ENCODE peak calls at places on chromosomes 6 and 20, in ten cellular contexts. N is effector memory CD4-positive, alpha-beta T cell; O is EH; Q is NCI-H1417; H is adipocyte; I is esophagus squamous epithelium; E is GM23338; Z is ELF-1; U is sciatic nerve; K is astrocyte of the hippocampus. D is an unnamed sample.

GRCh38 chr6:91566467-91566866 is 979.6 kb upstream of the MAP3K7 start:
- DNase-seq in N (no peak), O (no peak), Q (no peak), H (peak), I (no peak), E (no peak), Z (no peak), U (no peak), K (peak), D (no peak)

GRCh38 chr20:38117635-38118034 is 47.4 kb downstream of the TGM2 start:
- DNase-seq in N (no peak), O (peak), Q (no peak), H (peak), I (no peak), E (no peak), Z (no peak), U (no peak), K (peak), D (no peak)

GRCh38 chr6:19408331-19408730 is 428.8 kb upstream of the ID4 start:
- DNase-seq in N (no peak), O (peak), Q (no peak), H (peak), I (no peak), E (no peak), Z (no peak), U (no peak), K (no peak), D (no peak)

GRCh38 chr20:37677969-37678610 is 15.7 kb upstream of the CTNNBL1 start:
- DNase-seq in N (no peak), O (no peak), Q (no peak), H (no peak), I (no peak), E (no peak), Z (no peak), U (no peak), K (no peak), D (no peak)

GRCh38 chr20:51388227-51388626 is 154.3 kb downstream of the NFATC2 start:
- DNase-seq in N (no peak), O (peak), Q (no peak), H (peak), I (no peak), E (no peak), Z (no peak), U (no peak), K (peak), D (no peak)

GRCh38 chr6:157929076-157929475 is 52.6 kb upstream of the SYNJ2 start:
- DNase-seq in N (no peak), O (no peak), Q (no peak), H (no peak), I (no peak), E (no peak), Z (no peak), U (no peak), K (no peak), D (no peak)

GRCh38 chr6:25250878-25251277 is 28.3 kb upstream of the CARMIL1 start:
- DNase-seq in N (no peak), O (peak), Q (no peak), H (no peak), I (no peak), E (no peak), Z (no peak), U (no peak), K (peak), D (no peak)

GRCh38 chr20:24337074-24337473 is 132.4 kb upstream of the SYNDIG1 start:
- DNase-seq in N (no peak), O (peak), Q (no peak), H (peak), I (no peak), E (no peak), Z (peak), U (no peak), K (peak), D (no peak)

GRCh38 chr20:50605136-50605535 is 86.2 kb downstream of the RIPOR3 start:
- DNase-seq in N (no peak), O (no peak), Q (no peak), H (no peak), I (no peak), E (no peak), Z (no peak), U (no peak), K (no peak), D (no peak)

GRCh38 chr6:146408583-146408982 is 135.1 kb upstream of the RAB32 start:
- DNase-seq in N (no peak), O (no peak), Q (no peak), H (no peak), I (no peak), E (no peak), Z (no peak), U (no peak), K (no peak), D (no peak)

GRCh38 chr6:17932362-17932852 is 55.0 kb downstream of the KIF13A start:
- DNase-seq in N (no peak), O (peak), Q (no peak), H (peak), I (no peak), E (no peak), Z (no peak), U (no peak), K (peak), D (no peak)

GRCh38 chr6:83183082-83183828 is 9.8 kb downstream of the PGM3 start:
- DNase-seq in N (no peak), O (peak), Q (no peak), H (peak), I (no peak), E (no peak), Z (peak), U (no peak), K (peak), D (no peak)

GRCh38 chr6:132466952-132467351 is 46.0 kb downstream of the STX7 start:
- DNase-seq in N (no peak), O (peak), Q (no peak), H (peak), I (no peak), E (no peak), Z (no peak), U (no peak), K (no peak), D (no peak)

GRCh38 chr6:132236744-132237143 is 164.5 kb downstream of the MOXD1 start:
- DNase-seq in N (no peak), O (peak), Q (no peak), H (no peak), I (no peak), E (peak), Z (peak), U (no peak), K (peak), D (no peak)

GRCh38 chr6:53771780-53772624 is 22.8 kb upstream of the LRRC1 start:
- DNase-seq in N (no peak), O (peak), Q (no peak), H (peak), I (no peak), E (no peak), Z (no peak), U (no peak), K (peak), D (no peak)

GRCh38 chr6:129575378-129576118 is 134.4 kb downstream of the ARHGAP18 start:
- DNase-seq in N (no peak), O (peak), Q (peak), H (peak), I (no peak), E (peak), Z (peak), U (no peak), K (peak), D (peak)

GRCh38 chr20:60264024-60264709 is 305.9 kb downstream of the CDH26 start:
- DNase-seq in N (no peak), O (no peak), Q (no peak), H (no peak), I (no peak), E (no peak), Z (no peak), U (no peak), K (no peak), D (no peak)

GRCh38 chr20:61287583-61287982 is 35.5 kb downstream of the CDH4 start:
- DNase-seq in N (no peak), O (no peak), Q (no peak), H (no peak), I (no peak), E (no peak), Z (no peak), U (no peak), K (no peak), D (no peak)

GRCh38 chr6:131949909-131950766 is 1.0 kb downstream of the CCN2 start:
- DNase-seq in N (no peak), O (peak), Q (peak), H (peak), I (peak), E (peak), Z (peak), U (peak), K (peak), D (no peak)

GRCh38 chr20:53768329-53768728 is 174.7 kb upstream of the ZNF217 start:
- DNase-seq in N (no peak), O (no peak), Q (no peak), H (no peak), I (no peak), E (peak), Z (peak), U (no peak), K (no peak), D (peak)

GRCh38 chr6:138403324-138403800 is 661 bp upstream of the HEBP2 start:
- DNase-seq in N (peak), O (peak), Q (peak), H (peak), I (no peak), E (no peak), Z (no peak), U (peak), K (peak), D (no peak)

GRCh38 chr6:52574709-52575489 is 2.0 kb downstream of the TRAM2 start:
- DNase-seq in N (peak), O (peak), Q (peak), H (peak), I (no peak), E (no peak), Z (no peak), U (no peak), K (peak), D (no peak)

GRCh38 chr6:19599813-19600464 is 237.2 kb upstream of the ID4 start:
- DNase-seq in N (no peak), O (no peak), Q (peak), H (no peak), I (no peak), E (no peak), Z (no peak), U (no peak), K (no peak), D (no peak)

GRCh38 chr20:63106765-63107448 is 100.1 kb upstream of the BHLHE23 start:
- DNase-seq in N (no peak), O (no peak), Q (no peak), H (no peak), I (no peak), E (no peak), Z (no peak), U (no peak), K (no peak), D (no peak)

GRCh38 chr6:53959717-53960116 is 151.5 kb upstream of the MLIP start:
- DNase-seq in N (no peak), O (peak), Q (no peak), H (no peak), I (no peak), E (no peak), Z (no peak), U (no peak), K (no peak), D (no peak)

GRCh38 chr6:24273471-24273870 is 84.4 kb downstream of the DCDC2 start:
- DNase-seq in N (no peak), O (no peak), Q (peak), H (peak), I (no peak), E (no peak), Z (no peak), U (no peak), K (no peak), D (no peak)

GRCh38 chr20:38290829-38291581 is 13.0 kb upstream of the BPI start:
- DNase-seq in N (no peak), O (peak), Q (no peak), H (peak), I (no peak), E (peak), Z (peak), U (peak), K (peak), D (no peak)

GRCh38 chr6:72933216-72933615 is 292.1 kb downstream of the KHDC1L start:
- DNase-seq in N (no peak), O (no peak), Q (no peak), H (no peak), I (no peak), E (no peak), Z (no peak), U (no peak), K (no peak), D (no peak)

GRCh38 chr6:106254636-106255035 is 70.9 kb downstream of the ATG5 start:
- DNase-seq in N (no peak), O (peak), Q (no peak), H (peak), I (no peak), E (no peak), Z (no peak), U (no peak), K (peak), D (no peak)

GRCh38 chr6:150078788-150079187 is 9.9 kb upstream of the ULBP3 start:
- DNase-seq in N (no peak), O (no peak), Q (no peak), H (no peak), I (no peak), E (no peak), Z (no peak), U (no peak), K (peak), D (no peak)

GRCh38 chr6:658244-658643 is 1.3 kb upstream of the HUS1B start:
- DNase-seq in N (no peak), O (peak), Q (no peak), H (peak), I (no peak), E (no peak), Z (no peak), U (no peak), K (peak), D (no peak)